ENCODE peak calls at places on chromosome 17, in four cellular contexts. F is RWPE2; E is CD4-positive, alpha-beta T cell; X is stomach. G is an unnamed sample.

GRCh38 chr17:17826942-17827785 is 9.6 kb downstream of the SREBF1 start:
- DNase-seq in F (no peak), E (no peak), X (no peak), G (no peak)

GRCh38 chr17:57609878-57610270 is 135.2 kb downstream of the CCDC182 start:
- DNase-seq in F (no peak), E (no peak), X (no peak), G (no peak)

GRCh38 chr17:43027091-43028032 is 2.3 kb downstream of the RND2 start:
- DNase-seq in F (no peak), E (no peak), X (no peak), G (no peak)

GRCh38 chr17:55314784-55315491 is 50.2 kb downstream of the HLF start:
- DNase-seq in F (no peak), E (no peak), X (no peak), G (no peak)

GRCh38 chr17:79340771-79341528 is 266.3 kb downstream of the ENGASE start:
- DNase-seq in F (no peak), E (no peak), X (no peak), G (no peak)

GRCh38 chr17:79156463-79157095 is 82.0 kb downstream of the ENGASE start:
- DNase-seq in F (no peak), E (no peak), X (no peak), G (no peak)

GRCh38 chr17:30372755-30373154 is 6.0 kb upstream of the CPD start:
- DNase-seq in F (no peak), E (no peak), X (no peak), G (no peak)

GRCh38 chr17:49217651-49218413 is 7.3 kb downstream of the ABI3 start:
- DNase-seq in F (no peak), E (peak; percentile 68), X (peak; percentile 49), G (no peak)

GRCh38 chr17:74110467-74110866 is 93.0 kb upstream of the RPL38 start:
- DNase-seq in F (no peak), E (no peak), X (no peak), G (no peak)

GRCh38 chr17:51805765-51806164 is 352.7 kb downstream of the CA10 start:
- DNase-seq in F (no peak), E (no peak), X (no peak), G (no peak)

GRCh38 chr17:76368545-76368944 is 14.8 kb upstream of the PRPSAP1 start:
- DNase-seq in F (no peak), E (no peak), X (no peak), G (no peak)

GRCh38 chr17:1082579-1082978 is 85.7 kb downstream of the TIMM22 start:
- DNase-seq in F (no peak), E (no peak), X (peak; percentile 80), G (no peak)

GRCh38 chr17:79086609-79087427 is 12.2 kb downstream of the ENGASE start:
- DNase-seq in F (no peak), E (no peak), X (no peak), G (no peak)

GRCh38 chr17:59634632-59635561 is 15.2 kb downstream of the CLTC start:
- DNase-seq in F (no peak), E (no peak), X (no peak), G (no peak)

GRCh38 chr17:80927791-80928216 is 63.8 kb upstream of the CHMP6 start:
- DNase-seq in F (peak; percentile 38), E (no peak), X (no peak), G (peak; percentile 45)

GRCh38 chr17:50045154-50045553 is 10.8 kb upstream of the ITGA3 start:
- DNase-seq in F (peak; percentile 43), E (no peak), X (no peak), G (no peak)

GRCh38 chr17:30031214-30031869 is 85.3 kb upstream of the NSRP1 start:
- DNase-seq in F (no peak), E (no peak), X (no peak), G (no peak)

GRCh38 chr17:56292010-56292409 is 138.7 kb downstream of the ANKFN1 start:
- DNase-seq in F (no peak), E (no peak), X (no peak), G (no peak)

GRCh38 chr17:31515226-31515759 is 123.8 kb downstream of the RAB11FIP4 start:
- DNase-seq in F (no peak), E (no peak), X (no peak), G (peak; percentile 64)

GRCh38 chr17:41382396-41382795 is 290 bp upstream of the KRT34 start:
- DNase-seq in F (no peak), E (no peak), X (no peak), G (no peak)

GRCh38 chr17:41386227-41386626 is 4.1 kb upstream of the KRT34 start:
- DNase-seq in F (no peak), E (no peak), X (no peak), G (no peak)

DNA sequence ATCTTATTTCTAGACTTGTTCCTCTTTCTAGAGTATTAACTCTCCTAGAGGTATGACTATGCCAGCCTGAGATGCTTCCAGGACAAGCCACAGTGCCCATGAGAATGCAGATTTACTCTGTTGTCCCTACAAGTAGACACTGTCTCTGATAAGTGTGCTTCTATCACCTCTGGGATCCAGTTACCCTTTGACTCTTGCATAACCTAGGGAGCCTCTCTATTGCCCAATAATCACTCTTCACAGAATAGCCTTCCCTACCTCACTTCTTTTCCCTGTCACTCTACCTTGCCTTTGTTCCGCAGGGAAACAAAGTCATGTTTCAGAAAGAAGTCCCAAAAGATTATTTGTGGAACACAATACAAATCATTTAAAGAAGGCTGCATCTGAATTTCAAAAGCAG is 1.6 kb upstream of the KRT34 start:
- DNase-seq in F (no peak), E (no peak), X (no peak), G (no peak)
- TF ChIP-seq CTCF in F (no peak), E (no peak), X (no peak), G (no peak)

DNA sequence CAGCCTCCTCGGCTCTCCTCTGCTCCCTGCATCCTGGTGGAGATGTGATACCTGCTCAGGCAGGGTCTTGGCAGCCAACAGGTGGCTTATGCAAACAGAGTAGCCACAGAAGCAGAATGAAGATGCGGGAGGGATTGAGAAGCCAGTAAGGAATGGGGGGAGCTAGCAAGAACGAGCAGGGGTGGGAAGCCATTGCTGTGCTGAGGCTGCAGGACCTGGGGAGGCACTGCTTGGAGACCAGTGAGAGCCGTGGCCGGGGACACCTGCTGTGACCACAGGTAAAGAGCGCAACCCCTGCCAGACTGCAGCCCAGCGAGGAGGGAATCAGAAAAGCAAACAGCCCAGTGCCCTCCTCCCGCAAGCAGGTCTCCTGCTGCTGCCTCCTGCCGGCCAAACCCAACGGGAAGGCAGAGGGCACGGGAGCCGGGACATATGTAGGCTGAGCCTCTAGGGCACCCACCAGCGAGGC is 14.7 kb downstream of the AIPL1 start:
- DNase-seq in F (no peak), E (peak; percentile 25), X (no peak), G (peak; percentile 68)
- TF ChIP-seq CTCF in F (peak; percentile 16), E (no peak), X (no peak), G (peak; percentile 50)

GRCh38 chr17:28346746-28347246 is 10.5 kb downstream of the POLDIP2 start:
- DNase-seq in F (no peak), E (no peak), X (peak; percentile 72), G (no peak)
- TF ChIP-seq CTCF in F (peak; percentile 6), E (no peak), X (no peak), G (no peak)

GRCh38 chr17:44361292-44362055 is 2.2 kb downstream of the FAM171A2 start:
- DNase-seq in F (no peak), E (no peak), X (no peak), G (no peak)

GRCh38 chr17:44362964-44363612 is 565 bp downstream of the FAM171A2 start:
- DNase-seq in F (no peak), E (no peak), X (no peak), G (peak; percentile 52)

GRCh38 chr17:44362479-44362963 is 1.1 kb downstream of the FAM171A2 start:
- DNase-seq in F (no peak), E (no peak), X (no peak), G (no peak)

GRCh38 chr17:44362056-44362355 is 1.6 kb downstream of the FAM171A2 start:
- DNase-seq in F (no peak), E (no peak), X (no peak), G (no peak)

GRCh38 chr17:44363613-44364159 is at the start of gene FAM171A2:
- DNase-seq in F (no peak), E (peak; percentile 69), X (peak; percentile 62), G (peak; percentile 86)
- TF ChIP-seq CTCF in F (peak; percentile 95), E (peak; percentile 35), X (no peak), G (peak; percentile 85)

GRCh38 chr17:66016231-66016630 is 175.7 kb downstream of the CEP112 start:
- DNase-seq in F (no peak), E (no peak), X (no peak), G (no peak)

GRCh38 chr17:66025551-66025950 is 166.4 kb downstream of the CEP112 start:
- DNase-seq in F (no peak), E (no peak), X (no peak), G (no peak)

GRCh38 chr17:66018786-66019185 is 173.1 kb downstream of the CEP112 start:
- DNase-seq in F (no peak), E (no peak), X (no peak), G (no peak)

GRCh38 chr17:66021757-66022156 is 170.2 kb downstream of the CEP112 start:
- DNase-seq in F (no peak), E (no peak), X (no peak), G (no peak)
- TF ChIP-seq CTCF in F (no peak), E (no peak), X (no peak), G (no peak)